ENCODE peak calls at places on chromosome 16, in ten cellular contexts. T is ovary, Q is lower leg skin, D is Peyer's patch, X is A549, F is adrenal gland, G is H1, A is GM12878, B is vagina, S is testis. V is an unnamed sample.

GRCh38 chr16:53159781-53160436 is 105.1 kb downstream of the CHD9 start:
- DNase-seq in X (peak; percentile 46), B (no peak), T (peak; percentile 37), Q (no peak), F (no peak), S (no peak), D (no peak), G (peak; percentile 50), A (peak; percentile 20), V (peak; percentile 77)

GRCh38 chr16:29811896-29812665 is at the start of gene PRRT2:
- DNase-seq in G (peak; percentile 80), Q (peak; percentile 93), T (peak; percentile 86), D (peak; percentile 72), A (no peak), B (no peak), X (no peak), F (peak; percentile 64), S (peak; percentile 80), V (peak; percentile 79)

GRCh38 chr16:70250748-70251650 is 741 bp downstream of the EXOSC6 start:
- DNase-seq in F (peak; percentile 75), B (no peak), G (peak; percentile 71), T (peak; percentile 47), Q (peak; percentile 75), S (peak; percentile 63), X (peak; percentile 50), A (no peak), D (peak; percentile 60), V (peak; percentile 79)

GRCh38 chr16:20833081-20833480 is 26.8 kb downstream of the REXO5 start:
- DNase-seq in G (no peak), T (no peak), D (no peak), X (no peak), A (no peak), Q (no peak), B (no peak), F (no peak), S (no peak), V (no peak)

GRCh38 chr16:28326881-28327610 is 34.7 kb downstream of the SBK1 start:
- DNase-seq in D (peak; percentile 86), X (peak; percentile 91), F (peak; percentile 68), G (peak; percentile 88), T (no peak), S (peak; percentile 66), A (no peak), B (no peak), Q (peak; percentile 84), V (peak; percentile 70)

GRCh38 chr16:29982560-29983419 is 9.1 kb downstream of the TAOK2 start:
- DNase-seq in B (no peak), S (no peak), X (no peak), A (no peak), T (no peak), D (no peak), F (no peak), Q (no peak), G (no peak), V (no peak)

GRCh38 chr16:88611220-88611821 is 27.1 kb upstream of the IL17C start:
- DNase-seq in T (no peak), Q (no peak), S (no peak), G (peak; percentile 76), X (no peak), D (no peak), F (no peak), A (no peak), B (no peak), V (no peak)

GRCh38 chr16:72875291-72876036 is 172.5 kb downstream of the ZFHX3 start:
- DNase-seq in T (no peak), B (no peak), D (no peak), G (no peak), X (no peak), A (no peak), S (no peak), F (no peak), Q (no peak), V (peak; percentile 30)

GRCh38 chr16:71526111-71526998 is at the start of gene CHST4:
- DNase-seq in A (no peak), Q (no peak), X (peak; percentile 16), T (no peak), G (peak; percentile 66), S (no peak), D (no peak), F (peak; percentile 77), B (no peak), V (peak; percentile 97)

GRCh38 chr16:74699666-74700065 is 996 bp downstream of the MLKL start:
- DNase-seq in G (no peak), X (no peak), D (no peak), A (no peak), S (no peak), B (no peak), Q (no peak), T (no peak), F (no peak), V (peak; percentile 50)

GRCh38 chr16:79110242-79110641 is 490.3 kb downstream of the MAF start:
- DNase-seq in Q (no peak), T (no peak), B (no peak), S (peak; percentile 43), G (no peak), A (no peak), D (no peak), F (no peak), X (no peak), V (no peak)

DNA sequence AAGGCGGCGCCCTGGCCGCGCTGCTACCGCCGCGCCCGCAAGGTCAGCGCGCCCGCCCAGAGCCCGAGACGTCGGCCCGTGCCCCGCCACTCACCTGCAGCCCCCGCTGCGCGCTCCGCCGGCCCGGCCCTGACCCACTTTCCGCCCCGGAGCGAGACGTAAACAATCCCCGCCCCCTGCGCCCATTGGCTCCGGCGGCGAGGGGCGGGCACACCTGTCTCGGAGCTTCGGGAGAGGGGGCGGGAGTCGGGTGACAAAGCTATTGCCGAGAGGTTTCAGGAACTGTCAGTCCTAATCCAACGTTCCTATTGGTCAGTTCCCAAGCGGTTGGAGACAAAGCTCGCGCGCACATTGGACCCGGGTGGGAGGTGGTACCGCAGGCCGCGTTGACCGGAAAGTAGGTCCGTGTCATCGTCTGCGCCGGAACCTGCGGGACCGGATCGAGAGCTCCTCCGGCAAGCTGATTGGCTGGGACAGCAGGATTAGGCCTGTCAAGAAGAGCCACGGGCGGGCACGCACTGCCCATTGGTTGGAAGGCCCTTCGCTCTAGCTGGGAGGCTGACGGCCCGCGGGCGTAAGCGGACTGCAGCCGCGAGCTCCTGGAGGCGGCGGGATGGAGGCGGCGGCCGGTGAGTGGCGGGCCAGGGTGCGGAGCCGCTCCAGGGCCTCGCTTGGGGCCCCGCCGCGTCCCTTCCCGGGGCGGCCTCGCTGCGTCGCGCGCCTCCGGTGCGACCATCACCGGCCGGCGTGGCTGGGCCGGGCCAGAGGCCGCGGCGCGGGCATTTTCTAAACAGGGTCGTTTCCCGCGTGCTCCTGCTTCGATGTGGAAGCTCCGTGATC is at the start of the genes NUBP2 and SPSB3:
- DNase-seq in D (peak; percentile 100), T (peak; percentile 99), A (peak; percentile 100), B (peak; percentile 100), G (peak; percentile 94), Q (peak; percentile 100), S (peak; percentile 100), F (peak; percentile 100), X (peak; percentile 99), V (peak; percentile 99)
- TF ChIP-seq POLR2A in D (no peak), T (peak; percentile 75), A (peak; percentile 81), B (peak; percentile 51), G (no peak), Q (no peak), S (no peak), F (peak; percentile 75), X (peak; percentile 45), V (peak; percentile 35)

DNA sequence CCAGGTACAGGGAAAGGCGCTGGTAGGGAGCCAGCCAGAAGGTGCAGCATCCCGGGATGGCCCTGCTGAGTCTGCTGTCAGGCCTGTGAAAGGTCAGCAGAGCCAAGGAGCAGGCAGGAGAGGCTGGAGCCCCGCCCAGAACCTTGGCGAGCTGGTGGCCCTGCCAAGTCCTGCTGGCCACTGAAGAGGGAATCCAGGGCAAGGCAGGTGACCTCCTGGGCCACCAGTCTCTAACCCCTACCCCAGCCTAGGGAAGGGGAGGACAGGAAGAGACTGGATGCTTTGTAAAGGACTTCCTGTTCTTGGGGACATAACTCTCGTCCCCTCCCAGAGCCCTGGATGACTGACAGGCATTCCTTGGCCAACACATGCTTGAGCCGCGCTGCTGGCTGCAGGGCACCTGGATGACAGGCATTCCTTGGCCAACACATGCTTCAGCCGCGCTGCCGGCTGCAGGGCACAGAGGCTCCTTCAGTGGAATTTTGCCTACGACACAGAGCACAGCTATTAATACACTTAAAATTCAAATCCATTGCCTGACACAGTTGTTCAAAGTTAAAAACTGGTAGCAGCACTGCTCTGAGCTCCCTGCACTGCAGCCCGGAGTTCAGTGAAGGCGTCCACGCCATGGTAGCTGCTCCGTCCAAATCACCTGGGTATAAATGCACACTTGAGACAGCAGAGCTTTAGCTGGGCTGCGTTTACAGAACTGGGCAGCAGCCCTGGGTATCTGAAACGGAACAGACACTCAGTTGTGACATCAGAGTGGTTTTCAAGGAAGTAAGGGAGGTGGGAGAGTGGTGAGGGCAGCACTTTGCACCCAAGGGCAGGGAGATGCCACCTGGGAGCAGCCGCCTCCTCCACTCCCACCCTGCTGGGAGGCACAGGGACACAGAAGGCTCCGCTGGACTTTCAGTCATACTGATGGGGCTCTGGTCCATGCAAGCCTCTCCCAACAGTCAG is 2.0 kb upstream of the BRICD5 start:
- DNase-seq in X (no peak), F (peak; percentile 71), S (peak; percentile 46), Q (no peak), D (no peak), A (no peak), G (no peak), B (no peak), T (no peak), V (peak; percentile 76)
- H3K4me3 ChIP-seq in X (peak overlapping the region; percentile 98), F (no peak overlapping the region), S (no peak overlapping the region), Q (no peak overlapping the region), D (peak overlapping the region; percentile 75), A (peak overlapping the region; percentile 80), G (peak overlapping the region; percentile 81), B (no peak overlapping the region), T (no peak overlapping the region), V (peak overlapping the region; percentile 95)

DNA sequence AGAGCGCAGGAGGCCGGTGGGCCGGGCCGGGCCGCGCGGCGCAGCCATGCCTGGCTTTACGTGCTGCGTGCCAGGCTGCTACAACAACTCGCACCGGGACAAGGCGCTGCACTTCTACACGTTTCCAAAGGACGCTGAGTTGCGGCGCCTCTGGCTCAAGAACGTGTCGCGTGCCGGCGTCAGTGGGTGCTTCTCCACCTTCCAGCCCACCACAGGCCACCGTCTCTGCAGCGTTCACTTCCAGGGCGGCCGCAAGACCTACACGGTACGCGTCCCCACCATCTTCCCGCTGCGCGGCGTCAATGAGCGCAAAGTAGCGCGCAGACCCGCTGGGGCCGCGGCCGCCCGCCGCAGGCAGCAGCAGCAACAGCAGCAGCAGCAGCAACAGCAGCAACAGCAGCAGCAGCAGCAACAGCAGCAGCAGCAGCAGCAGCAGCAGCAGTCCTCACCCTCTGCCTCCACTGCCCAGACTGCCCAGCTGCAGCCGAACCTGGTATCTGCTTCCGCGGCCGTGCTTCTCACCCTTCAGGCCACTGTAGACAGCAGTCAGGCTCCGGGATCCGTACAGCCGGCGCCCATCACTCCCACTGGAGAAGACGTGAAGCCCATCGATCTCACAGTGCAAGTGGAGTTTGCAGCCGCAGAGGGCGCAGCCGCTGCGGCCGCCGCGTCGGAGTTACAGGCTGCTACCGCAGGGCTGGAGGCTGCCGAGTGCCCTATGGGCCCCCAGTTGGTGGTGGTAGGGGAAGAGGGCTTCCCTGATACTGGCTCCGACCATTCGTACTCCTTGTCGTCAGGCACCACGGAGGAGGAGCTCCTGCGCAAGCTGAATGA is 606 bp downstream of the THAP11 start:
- DNase-seq in T (peak; percentile 56), Q (peak; percentile 93), G (peak; percentile 73), D (peak; percentile 77), S (peak; percentile 62), F (peak; percentile 59), X (no peak), A (no peak), B (no peak), V (peak; percentile 82)
- TF ChIP-seq CTCF in T (peak; percentile 18), Q (no peak), G (peak; percentile 43), D (no peak), S (no peak), F (no peak), X (no peak), A (peak; percentile 43), B (no peak), V (peak; percentile 21)

GRCh38 chr16:58265480-58266052 is 29.3 kb downstream of the PRSS54 start:
- DNase-seq in G (no peak), D (no peak), B (no peak), Q (no peak), T (no peak), S (no peak), X (no peak), F (no peak), A (no peak), V (peak; percentile 88)
- TF ChIP-seq POLR2A in G (no peak), D (no peak), B (no peak), Q (no peak), T (no peak), S (no peak), X (no peak), F (no peak), A (no peak), V (no peak)